ENCODE peak calls at places on chromosomes 1 and 21, in four cellular contexts. A, C, U and Q are unnamed samples.

GRCh38 chr1:4305526-4306301 is 348.7 kb upstream of the AJAP1 start:
- DNase-seq in A (no peak), C (no peak), U (no peak), Q (no peak)

GRCh38 chr1:166307261-166308188 is 140.7 kb upstream of the FAM78B start:
- DNase-seq in A (no peak), C (no peak), U (no peak), Q (no peak)

GRCh38 chr1:231808990-231809389 is 182.4 kb downstream of the DISC1 start:
- DNase-seq in A (no peak), C (no peak), U (peak), Q (no peak)

GRCh38 chr1:245788269-245788668 is 633.5 kb downstream of the KIF26B start:
- DNase-seq in A (no peak), C (no peak), U (peak), Q (no peak)

GRCh38 chr1:227357229-227358078 is 39.2 kb upstream of the CDC42BPA start:
- DNase-seq in A (no peak), C (peak), U (peak), Q (peak)

GRCh38 chr1:183945432-183946308 is 91.9 kb downstream of the COLGALT2 start:
- DNase-seq in A (no peak), C (no peak), U (peak), Q (no peak)

GRCh38 chr1:78437941-78438340 is 52.8 kb upstream of the PTGFR start:
- DNase-seq in A (no peak), C (no peak), U (no peak), Q (no peak)

GRCh38 chr21:32772281-32773047 is 909 bp upstream of the PAXBP1 start:
- DNase-seq in A (peak), C (no peak), U (no peak), Q (no peak)

GRCh38 chr1:109770331-109771095 is 6.8 kb upstream of the EPS8L3 start:
- DNase-seq in A (no peak), C (no peak), U (no peak), Q (no peak)

GRCh38 chr1:18480315-18481189 is at the start of gene KLHDC7A:
- DNase-seq in A (no peak), C (no peak), U (no peak), Q (peak)

GRCh38 chr1:36964830-36965229 is 69.5 kb downstream of the GRIK3 start:
- DNase-seq in A (no peak), C (no peak), U (no peak), Q (no peak)

GRCh38 chr1:78493456-78493855 is 2.7 kb downstream of the PTGFR start:
- DNase-seq in A (no peak), C (no peak), U (no peak), Q (no peak)

GRCh38 chr1:156670359-156670758 is 6.8 kb downstream of the NES start:
- DNase-seq in A (no peak), C (no peak), U (no peak), Q (no peak)

GRCh38 chr1:83860506-83861221 is 138.3 kb downstream of the TTLL7 start:
- DNase-seq in A (peak), C (peak), U (no peak), Q (peak)

GRCh38 chr1:113676524-113676923 is 82.8 kb downstream of the PHTF1 start:
- DNase-seq in A (no peak), C (no peak), U (no peak), Q (no peak)

GRCh38 chr1:162087118-162087517 is 17.6 kb downstream of the NOS1AP start:
- DNase-seq in A (no peak), C (no peak), U (no peak), Q (no peak)

GRCh38 chr1:192153276-192153675 is 5.0 kb upstream of the RGS18 start:
- DNase-seq in A (no peak), C (no peak), U (peak), Q (no peak)